ENCODE peak calls at places on chromosomes 3 and 15, in six cellular contexts. D is A549, E is GM12878, N is K562, L is HepG2, W is NB4. A is an unnamed sample.
A peak's percentile ranks its signal among the peaks of the same experiment; 100 is the strongest.

GRCh38 chr3:184300377-184300717 is 1.3 kb downstream of the PSMD2 start:
- DNase-seq in D (no peak), W (no peak), L (no peak), E (no peak), N (no peak), A (peak; percentile 29)

GRCh38 chr3:8554725-8555621 is 53.4 kb downstream of the LMCD1 start:
- DNase-seq in E (no peak), W (no peak), D (no peak), N (no peak), L (no peak), A (no peak)

GRCh38 chr3:24088782-24089181 is 143.7 kb downstream of the NR1D2 start:
- DNase-seq in W (peak; percentile 10), D (peak; percentile 19), L (peak; percentile 20), N (peak; percentile 68), E (no peak), A (no peak)

GRCh38 chr3:183434992-183435391 is 6.6 kb upstream of the MCF2L2 start:
- DNase-seq in L (no peak), E (no peak), D (no peak), N (no peak), W (no peak), A (no peak)

GRCh38 chr15:78364233-78364632 is 24.1 kb downstream of the CRABP1 start:
- DNase-seq in E (no peak), L (no peak), N (no peak), W (no peak), D (no peak), A (no peak)

GRCh38 chr15:44584162-44584749 is 47.3 kb downstream of the EIF3J start:
- DNase-seq in N (no peak), D (peak; percentile 23), L (peak; percentile 36), E (no peak), W (peak; percentile 67), A (peak; percentile 49)

GRCh38 chr3:28840976-28841376 is 439.9 kb upstream of the RBMS3 start:
- DNase-seq in N (no peak), W (no peak), E (peak; percentile 40), L (no peak), D (no peak), A (no peak)

GRCh38 chr3:50132421-50133282 is 22.5 kb upstream of the SEMA3F start:
- DNase-seq in W (no peak), L (no peak), E (no peak), D (no peak), N (peak; percentile 56), A (no peak)

GRCh38 chr15:39713846-39714245 is 68.8 kb downstream of the FSIP1 start:
- DNase-seq in E (no peak), W (no peak), N (no peak), D (no peak), L (no peak), A (no peak)

GRCh38 chr15:44468713-44469385 is 41.4 kb downstream of the CTDSPL2 start:
- DNase-seq in N (no peak), D (peak; percentile 15), W (no peak), E (no peak), L (no peak), A (peak; percentile 29)

GRCh38 chr15:74382004-74382816 is 14.8 kb upstream of the CYP11A1 start:
- DNase-seq in L (peak; percentile 74), E (no peak), W (peak; percentile 85), N (peak; percentile 90), D (peak; percentile 87), A (peak; percentile 69)

GRCh38 chr3:42498791-42499477 is 3.5 kb upstream of the VIPR1 start:
- DNase-seq in W (no peak), E (no peak), D (no peak), L (no peak), N (no peak), A (no peak)

GRCh38 chr3:156643729-156644389 is 30.5 kb upstream of the TIPARP start:
- DNase-seq in E (peak; percentile 76), L (no peak), N (peak; percentile 19), W (peak; percentile 90), D (no peak), A (peak; percentile 3)

GRCh38 chr3:13215940-13216546 is 142.8 kb upstream of the IQSEC1 start:
- DNase-seq in N (no peak), E (no peak), D (peak; percentile 49), W (no peak), L (peak; percentile 27), A (no peak)

GRCh38 chr3:135752851-135753250 is 212.7 kb upstream of the PPP2R3A start:
- DNase-seq in D (no peak), W (peak; percentile 21), N (no peak), E (no peak), L (peak; percentile 3), A (no peak)

GRCh38 chr15:43974852-43975251 is 148.1 kb downstream of the WDR76 start:
- DNase-seq in W (no peak), N (no peak), D (no peak), E (peak; percentile 57), L (peak; percentile 57), A (no peak)

GRCh38 chr15:66214236-66214635 is 39.3 kb downstream of the MEGF11 start:
- DNase-seq in L (no peak), W (no peak), N (no peak), E (no peak), D (no peak), A (no peak)

DNA sequence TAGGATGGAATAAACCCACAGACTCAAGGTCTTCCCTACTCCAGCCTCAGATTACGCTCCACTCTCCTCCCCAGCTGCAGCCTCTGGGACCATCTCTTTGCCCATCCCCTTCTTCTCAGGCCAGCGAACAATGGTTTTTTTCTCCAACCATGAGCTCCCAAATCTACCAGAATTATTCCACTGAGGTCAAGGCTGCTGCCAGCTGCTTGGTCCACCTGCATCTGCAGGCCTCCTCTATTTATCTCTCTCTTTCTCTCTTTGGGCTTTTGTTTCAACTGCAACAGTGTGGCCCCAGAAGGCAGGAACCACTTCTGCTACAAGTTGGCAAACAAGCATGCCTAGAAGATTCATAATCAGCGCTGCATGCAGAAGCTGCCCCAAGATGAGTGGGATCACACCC is 19.1 kb downstream of the CHRM5 start:
- DNase-seq in L (no peak), W (no peak), E (no peak), D (no peak), N (no peak), A (no peak)
- TF ChIP-seq MYC in L (no peak), W (no peak), E (no peak), D (no peak), N (no peak), A (no peak)

GRCh38 chr15:84099181-84099580 is 136.4 kb upstream of the GOLGA6L4 start:
- DNase-seq in L (no peak), N (no peak), D (no peak), E (peak; percentile 55), W (peak; percentile 71), A (peak; percentile 25)
- TF ChIP-seq MYC in L (no peak), N (no peak), D (no peak), E (no peak), W (no peak), A (no peak)

GRCh38 chr15:91984006-91984405 is 130.5 kb downstream of the SLCO3A1 start:
- DNase-seq in L (no peak), E (no peak), W (no peak), N (no peak), D (no peak), A (no peak)

GRCh38 chr15:91981802-91982201 is 128.3 kb downstream of the SLCO3A1 start:
- DNase-seq in D (no peak), N (no peak), L (no peak), W (no peak), E (no peak), A (no peak)

GRCh38 chr15:91980502-91981267 is 127.2 kb downstream of the SLCO3A1 start:
- DNase-seq in L (no peak), W (no peak), E (no peak), D (no peak), N (no peak), A (no peak)

GRCh38 chr15:91985297-91985696 is 131.8 kb downstream of the SLCO3A1 start:
- DNase-seq in E (no peak), L (no peak), W (no peak), N (no peak), D (no peak), A (no peak)

DNA sequence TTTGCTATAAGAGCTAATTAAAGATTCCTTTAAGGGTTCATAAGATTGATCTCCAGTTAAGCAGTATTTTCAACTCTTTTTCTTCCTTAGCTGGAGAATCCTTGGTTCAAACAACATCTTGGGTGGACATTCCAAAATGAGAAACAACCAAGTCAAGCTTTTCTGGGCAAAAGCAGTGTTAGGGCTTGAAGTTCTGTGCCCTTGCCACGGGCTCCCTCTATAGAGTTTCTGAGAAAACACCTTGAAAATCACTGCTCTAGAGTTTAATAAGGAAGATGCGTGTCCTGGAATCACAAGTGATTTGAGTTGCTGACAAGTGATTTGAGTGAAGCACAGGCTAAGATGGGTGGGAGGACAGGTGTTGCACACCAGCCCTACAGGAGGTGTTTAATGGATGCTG is 128.9 kb downstream of the SLCO3A1 start:
- DNase-seq in W (peak; percentile 15), E (no peak), N (no peak), D (no peak), L (no peak), A (no peak)
- TF ChIP-seq MYC in W (no peak), E (no peak), N (no peak), D (no peak), L (no peak), A (no peak)

GRCh38 chr15:76967067-76967466 is 27.9 kb upstream of the PSTPIP1 start:
- DNase-seq in E (no peak), L (no peak), N (no peak), D (no peak), W (no peak), A (peak; percentile 46)
- TF ChIP-seq MYC in E (no peak), L (no peak), N (no peak), D (no peak), W (no peak), A (no peak)

GRCh38 chr3:89276116-89276515 is 168.7 kb downstream of the EPHA3 start:
- DNase-seq in L (no peak), N (no peak), W (no peak), E (no peak), D (no peak), A (no peak)
- TF ChIP-seq MYC in L (no peak), N (no peak), W (no peak), E (no peak), D (no peak), A (no peak)

DNA sequence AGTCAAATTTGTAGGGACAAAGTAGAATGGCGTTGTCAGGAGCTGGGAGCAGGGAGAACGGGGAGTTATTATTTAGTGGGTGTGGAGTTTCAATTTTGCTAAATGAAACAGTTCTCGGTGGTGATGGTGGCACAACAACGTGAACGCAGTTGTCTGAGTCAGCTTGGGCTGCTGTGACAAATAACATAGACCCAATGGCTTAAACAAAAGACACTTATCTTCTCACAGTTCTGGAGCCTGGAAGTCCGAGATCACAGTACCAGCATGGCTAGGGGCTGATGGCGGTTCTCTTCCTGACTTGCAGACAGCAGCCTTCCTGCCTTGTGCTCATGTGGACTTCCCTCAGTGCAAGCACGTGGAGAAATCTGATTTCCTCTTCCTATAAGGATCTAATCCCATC is 90.2 kb downstream of the CHSY1 start:
- DNase-seq in N (no peak), E (no peak), D (no peak), L (no peak), W (no peak), A (no peak)
- TF ChIP-seq MYC in N (no peak), E (no peak), D (no peak), L (no peak), W (no peak), A (no peak)